ENCODE peak calls at places on chromosome 16, in four cellular contexts. Y is midbrain, W is GM03348, X is H9. T is an unnamed sample.

GRCh38 chr16:46908540-46909372 is 24.6 kb downstream of the GPT2 start:
- DNase-seq in X (peak), Y (peak), W (peak), T (no peak)

GRCh38 chr16:53159781-53160436 is 105.1 kb downstream of the CHD9 start:
- DNase-seq in X (no peak), W (peak), Y (peak), T (no peak)

GRCh38 chr16:2063861-2064260 is 16.1 kb downstream of the TSC2 start:
- DNase-seq in X (no peak), W (no peak), Y (no peak), T (no peak)

GRCh38 chr16:88705076-88705684 is 1.0 kb downstream of the RNF166 start:
- DNase-seq in Y (peak), W (peak), X (no peak), T (no peak)

GRCh38 chr16:27526169-27526568 is 23.5 kb downstream of the GTF3C1 start:
- DNase-seq in Y (no peak), X (no peak), W (no peak), T (no peak)

GRCh38 chr16:87765776-87766484 is at the start of gene KLHDC4:
- DNase-seq in Y (peak), X (peak), W (peak), T (peak)

GRCh38 chr16:69798466-69798865 is 36.3 kb downstream of the WWP2 start:
- DNase-seq in X (no peak), W (peak), Y (peak), T (no peak)

GRCh38 chr16:23174622-23175021 is 7.9 kb upstream of the SCNN1G start:
- DNase-seq in Y (no peak), W (peak), X (no peak), T (no peak)

GRCh38 chr16:50717109-50717893 is 23.9 kb downstream of the NOD2 start:
- DNase-seq in W (no peak), Y (no peak), X (no peak), T (no peak)

GRCh38 chr16:56451753-56452689 is 667 bp downstream of the OGFOD1 start:
- DNase-seq in W (peak), X (peak), Y (no peak), T (no peak)